ENCODE peak calls at places on chromosome 20, in ten cellular contexts. B is fibroblast of lung; M is neural progenitor cell; V is left ventricle myocardium inferior; I is effector memory CD4-positive, alpha-beta T cell; A is PC-3; Q is lower lobe of right lung; Z is BE2C; U is bronchial epithelial cell; P is heart right ventricle. F is an unnamed sample.

GRCh38 chr20:43824699-43825402 is 89.8 kb upstream of the TOX2 start:
- DNase-seq in B (peak; percentile 64), M (peak; percentile 82), V (no peak), I (no peak), A (peak; percentile 37), Q (no peak), Z (peak; percentile 72), U (no peak), P (no peak), F (peak; percentile 53)

GRCh38 chr20:22791877-22792525 is 207.6 kb upstream of the FOXA2 start:
- DNase-seq in B (no peak), M (no peak), V (no peak), I (no peak), A (peak; percentile 87), Q (no peak), Z (no peak), U (peak; percentile 93), P (no peak), F (peak; percentile 63)

GRCh38 chr20:62982124-62983075 is 24.4 kb downstream of the BHLHE23 start:
- DNase-seq in B (no peak), M (no peak), V (no peak), I (no peak), A (no peak), Q (no peak), Z (no peak), U (no peak), P (no peak), F (no peak)

GRCh38 chr20:37392441-37393195 is 46.7 kb downstream of the SRC start:
- DNase-seq in B (no peak), M (peak; percentile 41), V (no peak), I (no peak), A (peak; percentile 27), Q (peak; percentile 38), Z (peak; percentile 18), U (no peak), P (no peak), F (no peak)

GRCh38 chr20:53664121-53664520 is 70.5 kb upstream of the ZNF217 start:
- DNase-seq in B (no peak), M (no peak), V (no peak), I (no peak), A (no peak), Q (no peak), Z (no peak), U (peak; percentile 37), P (no peak), F (no peak)

GRCh38 chr20:53581444-53582311 is 12.0 kb downstream of the ZNF217 start:
- DNase-seq in B (no peak), M (no peak), V (no peak), I (no peak), A (peak; percentile 57), Q (peak; percentile 39), Z (no peak), U (no peak), P (no peak), F (no peak)

GRCh38 chr20:14685179-14685578 is 347.8 kb upstream of the FLRT3 start:
- DNase-seq in B (no peak), M (no peak), V (no peak), I (no peak), A (no peak), Q (no peak), Z (no peak), U (no peak), P (no peak), F (no peak)

GRCh38 chr20:11467436-11467835 is 450.3 kb upstream of the BTBD3 start:
- DNase-seq in B (no peak), M (no peak), V (no peak), I (no peak), A (peak; percentile 33), Q (no peak), Z (no peak), U (no peak), P (no peak), F (no peak)

GRCh38 chr20:56328861-56329260 is 29.9 kb upstream of the FAM210B start:
- DNase-seq in B (no peak), M (peak; percentile 51), V (no peak), I (no peak), A (peak; percentile 57), Q (no peak), Z (no peak), U (peak; percentile 12), P (no peak), F (peak; percentile 4)

GRCh38 chr20:4592316-4593148 is 129.2 kb upstream of the PRND start:
- DNase-seq in B (peak; percentile 72), M (peak; percentile 75), V (peak; percentile 41), I (peak; percentile 11), A (peak; percentile 84), Q (peak; percentile 68), Z (peak; percentile 72), U (peak; percentile 35), P (peak; percentile 55), F (peak; percentile 16)

GRCh38 chr20:7608246-7608645 is 332.0 kb downstream of the HAO1 start:
- DNase-seq in B (no peak), M (peak; percentile 37), V (no peak), I (no peak), A (peak; percentile 30), Q (no peak), Z (no peak), U (no peak), P (no peak), F (peak; percentile 25)

GRCh38 chr20:54506643-54507042 is 31.2 kb downstream of the DOK5 start:
- DNase-seq in B (no peak), M (no peak), V (no peak), I (no peak), A (no peak), Q (no peak), Z (no peak), U (no peak), P (no peak), F (no peak)

GRCh38 chr20:25066386-25066785 is 8.4 kb upstream of the ACSS1 start:
- DNase-seq in B (no peak), M (peak; percentile 42), V (no peak), I (no peak), A (no peak), Q (no peak), Z (no peak), U (no peak), P (no peak), F (no peak)

GRCh38 chr20:21520702-21521595 is 7.1 kb upstream of the NKX2-2 start:
- DNase-seq in B (no peak), M (peak; percentile 88), V (no peak), I (no peak), A (no peak), Q (peak; percentile 30), Z (no peak), U (peak; percentile 31), P (no peak), F (peak; percentile 37)
- H3K4me3 ChIP-seq in B (no peak overlapping the region), M (peak overlapping the region; percentile 52), V (no peak overlapping the region), I (no peak overlapping the region), A (no peak overlapping the region), Q (no peak overlapping the region), Z (no peak overlapping the region), U (no peak overlapping the region), P (no peak overlapping the region), F (no peak overlapping the region)

GRCh38 chr20:34872604-34873224 is at the start of gene GGT7:
- DNase-seq in B (peak; percentile 57), M (peak; percentile 94), V (peak; percentile 85), I (peak; percentile 77), A (peak; percentile 68), Q (peak; percentile 89), Z (peak; percentile 89), U (peak; percentile 39), P (peak; percentile 86), F (peak; percentile 53)

GRCh38 chr20:34871320-34871926 is 1.2 kb downstream of the GGT7 start:
- DNase-seq in B (no peak), M (no peak), V (no peak), I (no peak), A (no peak), Q (no peak), Z (no peak), U (peak; percentile 14), P (no peak), F (no peak)

GRCh38 chr20:34873583-34874093 is 982 bp upstream of the GGT7 start:
- DNase-seq in B (no peak), M (no peak), V (no peak), I (no peak), A (no peak), Q (no peak), Z (no peak), U (no peak), P (no peak), F (no peak)

GRCh38 chr20:34874094-34874654 is 1.5 kb upstream of the GGT7 start:
- DNase-seq in B (peak; percentile 91), M (peak; percentile 82), V (peak; percentile 66), I (peak; percentile 9), A (peak; percentile 95), Q (peak; percentile 70), Z (peak; percentile 82), U (peak; percentile 84), P (peak; percentile 53), F (peak; percentile 92)

DNA sequence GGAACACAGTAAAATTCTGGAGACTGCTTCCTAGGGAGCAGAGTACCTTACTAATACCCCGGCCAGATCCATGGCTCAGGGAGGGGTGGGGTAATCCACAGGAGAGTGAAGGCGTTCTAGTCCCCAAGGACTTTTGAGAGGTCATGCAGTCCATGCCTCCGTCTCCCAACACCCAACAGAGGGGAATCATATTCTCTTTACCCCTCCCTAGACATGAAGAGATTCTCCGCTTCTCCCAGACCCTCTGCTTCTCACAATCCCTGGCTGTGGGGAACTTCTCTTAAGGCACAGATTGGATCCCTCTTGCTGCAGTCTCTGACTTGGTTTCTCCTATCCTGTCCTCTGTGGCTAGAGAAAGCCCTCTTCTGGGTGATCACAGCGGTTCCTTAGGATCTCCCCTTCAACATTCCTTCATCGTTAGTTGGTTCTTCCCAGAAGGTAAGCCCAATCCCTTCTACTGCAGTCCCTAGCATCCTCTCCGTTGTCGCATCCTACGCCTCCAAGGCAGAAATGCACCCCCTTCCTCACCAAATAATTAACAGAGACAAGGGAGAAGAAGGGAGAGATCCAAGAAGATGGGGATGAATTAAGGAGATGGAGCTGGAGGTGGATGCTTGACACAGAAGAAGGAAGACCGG is 571 bp downstream of the GGT7 start:
- DNase-seq in B (no peak), M (no peak), V (no peak), I (no peak), A (no peak), Q (no peak), Z (no peak), U (no peak), P (no peak), F (no peak)
- H3K4me3 ChIP-seq in B (peak overlapping the region; percentile 60), M (peak overlapping the region; percentile 89), V (peak overlapping the region; percentile 89), I (peak overlapping the region; percentile 58), A (peak overlapping the region; percentile 61), Q (peak overlapping the region; percentile 75), Z (peak overlapping the region; percentile 80), U (peak overlapping the region; percentile 43), P (peak overlapping the region; percentile 82), F (peak overlapping the region; percentile 88)

GRCh38 chr20:45822863-45823262 is 4.2 kb downstream of the TNNC2 start:
- DNase-seq in B (peak; percentile 26), M (no peak), V (no peak), I (no peak), A (peak; percentile 67), Q (no peak), Z (peak; percentile 74), U (peak; percentile 27), P (no peak), F (no peak)
- H3K4me3 ChIP-seq in B (no peak overlapping the region), M (no peak overlapping the region), V (peak overlapping the region; percentile 35), I (no peak overlapping the region), A (peak overlapping the region; percentile 60), Q (peak overlapping the region; percentile 12), Z (peak overlapping the region; percentile 53), U (no peak overlapping the region), P (no peak overlapping the region), F (no peak overlapping the region)

DNA sequence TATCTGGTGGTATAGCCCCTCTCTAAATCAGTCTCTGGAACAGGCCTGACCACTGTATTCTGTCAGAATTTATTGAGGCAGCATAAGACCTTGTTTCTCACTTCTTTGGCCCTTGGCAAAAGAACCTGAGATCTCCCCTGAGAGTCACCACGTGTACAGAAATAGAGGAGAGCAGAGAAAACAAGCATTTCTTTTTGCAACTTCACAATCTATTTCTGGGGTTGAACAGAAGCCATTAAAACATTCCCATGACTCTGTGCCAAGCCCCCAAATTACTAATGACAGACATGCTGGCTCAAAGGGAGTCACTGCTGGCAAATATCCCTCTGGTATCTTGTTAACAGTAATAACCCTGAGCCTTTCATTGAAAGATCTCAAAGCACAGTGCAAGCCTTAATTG is 395.3 kb downstream of the MAFB start:
- DNase-seq in B (peak; percentile 20), M (no peak), V (no peak), I (no peak), A (no peak), Q (no peak), Z (no peak), U (no peak), P (no peak), F (peak; percentile 43)
- H3K4me3 ChIP-seq in B (no peak overlapping the region), M (no peak overlapping the region), V (no peak overlapping the region), I (no peak overlapping the region), A (no peak overlapping the region), Q (no peak overlapping the region), Z (no peak overlapping the region), U (no peak overlapping the region), P (no peak overlapping the region), F (no peak overlapping the region)